ENCODE peak calls at places on chromosome 9, in six cellular contexts. Z, U, C, P, G and S are unnamed samples.

GRCh38 chr9:36891341-36891811 is 142.7 kb downstream of the PAX5 start:
- DNase-seq in P (no peak), G (no peak), C (peak), U (no peak), Z (peak), S (no peak)

GRCh38 chr9:18124760-18125159 is 349.2 kb upstream of the ADAMTSL1 start:
- DNase-seq in P (no peak), Z (no peak), G (peak), C (no peak), U (no peak), S (peak)

GRCh38 chr9:105066265-105066865 is 138.4 kb upstream of the ABCA1 start:
- DNase-seq in Z (no peak), U (no peak), G (no peak), C (peak), P (no peak), S (no peak)

GRCh38 chr9:33211695-33212393 is 28.1 kb upstream of the SPINK4 start:
- DNase-seq in G (no peak), U (no peak), C (no peak), P (no peak), Z (no peak), S (no peak)

GRCh38 chr9:123929177-123929869 is 603 bp downstream of the DENND1A start:
- DNase-seq in C (no peak), P (peak), Z (no peak), G (no peak), U (peak), S (no peak)

GRCh38 chr9:132094314-132094791 is 14.7 kb upstream of the MED27 start:
- DNase-seq in Z (peak), U (no peak), P (no peak), G (peak), C (no peak), S (peak)

GRCh38 chr9:14967450-14968321 is 57.5 kb upstream of the FREM1 start:
- DNase-seq in U (no peak), C (no peak), G (no peak), Z (no peak), P (no peak), S (no peak)

GRCh38 chr9:93343663-93344062 is 107.8 kb upstream of the FAM120A start:
- DNase-seq in U (no peak), Z (no peak), G (no peak), C (no peak), P (no peak), S (no peak)

GRCh38 chr9:76215066-76215465 is 179.2 kb downstream of the RFK start:
- DNase-seq in C (no peak), G (peak), Z (peak), U (no peak), P (no peak), S (peak)

GRCh38 chr9:113715086-113715485 is 161.0 kb upstream of the ZNF618 start:
- DNase-seq in P (no peak), U (peak), Z (peak), G (peak), C (no peak), S (peak)

GRCh38 chr9:89593776-89594427 is 10.9 kb upstream of the GADD45G start:
- DNase-seq in Z (no peak), C (peak), G (peak), U (peak), P (peak), S (no peak)

GRCh38 chr9:97304586-97304985 is 2.9 kb upstream of the CCDC180 start:
- DNase-seq in U (no peak), G (no peak), C (no peak), P (no peak), Z (no peak), S (no peak)

GRCh38 chr9:131701789-131702337 is 38.0 kb downstream of the RAPGEF1 start:
- DNase-seq in C (no peak), P (no peak), Z (no peak), U (no peak), G (peak), S (peak)

GRCh38 chr9:69147041-69147834 is 26.8 kb upstream of the TJP2 start:
- DNase-seq in C (no peak), U (no peak), Z (no peak), G (no peak), P (no peak), S (no peak)

GRCh38 chr9:5441043-5441442 is 3.3 kb upstream of the PLGRKT start:
- DNase-seq in U (no peak), C (no peak), Z (peak), G (peak), P (no peak), S (no peak)

GRCh38 chr9:13524245-13524644 is 244.8 kb upstream of the MPDZ start:
- DNase-seq in G (peak), U (no peak), C (no peak), P (no peak), Z (no peak), S (no peak)

GRCh38 chr9:14498824-14499223 is 184.9 kb upstream of the NFIB start:
- DNase-seq in Z (no peak), C (no peak), U (no peak), G (no peak), P (no peak), S (no peak)

GRCh38 chr9:72557549-72557948 is 36.1 kb downstream of the TMC1 start:
- DNase-seq in P (no peak), C (no peak), G (peak), Z (peak), U (peak), S (no peak)

GRCh38 chr9:21933865-21934264 is 60.3 kb downstream of the CDKN2A start:
- DNase-seq in P (no peak), G (peak), Z (no peak), U (no peak), C (no peak), S (no peak)

GRCh38 chr9:73080110-73080683 is 71.5 kb upstream of the ANXA1 start:
- DNase-seq in P (no peak), G (no peak), U (no peak), Z (peak), C (no peak), S (no peak)

GRCh38 chr9:101376117-101376866 is 8.5 kb downstream of the BAAT start:
- DNase-seq in C (no peak), U (no peak), Z (peak), P (no peak), G (no peak), S (no peak)

GRCh38 chr9:35277649-35278359 is 116.0 kb downstream of the UNC13B start:
- DNase-seq in U (no peak), C (no peak), G (peak), P (no peak), Z (no peak), S (peak)

GRCh38 chr9:129755151-129755550 is 2.3 kb upstream of the PTGES start:
- DNase-seq in G (no peak), U (no peak), C (no peak), Z (no peak), P (no peak), S (no peak)

GRCh38 chr9:16653491-16654407 is 216.7 kb downstream of the BNC2 start:
- DNase-seq in G (no peak), P (no peak), U (peak), Z (no peak), C (no peak), S (no peak)

GRCh38 chr9:128098936-128099931 is 28.3 kb downstream of the PTGES2 start:
- DNase-seq in G (no peak), Z (no peak), U (peak), C (peak), P (no peak), S (no peak)

GRCh38 chr9:124122813-124123462 is 111.4 kb downstream of the LHX2 start:
- DNase-seq in Z (peak), C (no peak), U (no peak), P (no peak), G (no peak), S (no peak)

GRCh38 chr9:27638716-27639115 is 65.4 kb upstream of the C9orf72 start:
- DNase-seq in Z (no peak), G (no peak), U (no peak), C (no peak), P (no peak), S (no peak)

GRCh38 chr9:83451308-83451707 is 86.9 kb downstream of the FRMD3 start:
- DNase-seq in U (no peak), Z (no peak), G (no peak), P (no peak), C (no peak), S (no peak)

GRCh38 chr9:136655244-136656225 is 7.2 kb upstream of the EGFL7 start:
- DNase-seq in C (peak), P (no peak), Z (no peak), G (no peak), U (no peak), S (no peak)

GRCh38 chr9:967436-967835 is 9.0 kb upstream of the DMRT3 start:
- DNase-seq in P (no peak), C (no peak), U (no peak), G (no peak), Z (no peak), S (no peak)

GRCh38 chr9:117307701-117308100 is 107.2 kb downstream of the ASTN2 start:
- DNase-seq in G (no peak), P (no peak), U (no peak), Z (no peak), C (no peak), S (no peak)

GRCh38 chr9:7974335-7975005 is 174.9 kb upstream of the DMAC1 start:
- DNase-seq in G (no peak), C (peak), U (no peak), Z (no peak), P (no peak), S (no peak)

GRCh38 chr9:108636023-108636422 is 219.8 kb downstream of the ACTL7B start:
- DNase-seq in P (no peak), C (no peak), U (no peak), Z (no peak), G (no peak), S (no peak)

GRCh38 chr9:132166599-132166998 is 4.7 kb downstream of the NTNG2 start:
- DNase-seq in C (no peak), U (no peak), Z (no peak), P (no peak), G (no peak), S (no peak)

GRCh38 chr9:129235931-129236331 is 57.9 kb upstream of the IER5L start:
- DNase-seq in P (no peak), G (no peak), U (no peak), C (peak), Z (no peak), S (no peak)

GRCh38 chr9:96398582-96399334 is 15.2 kb upstream of the SLC35D2 start:
- DNase-seq in C (no peak), U (no peak), G (no peak), P (no peak), Z (no peak), S (no peak)

GRCh38 chr9:89808801-89809200 is 204.0 kb downstream of the GADD45G start:
- DNase-seq in Z (no peak), U (no peak), P (no peak), G (peak), C (no peak), S (no peak)

GRCh38 chr9:98678244-98678842 is 30.4 kb downstream of the GABBR2 start:
- DNase-seq in Z (no peak), G (no peak), P (no peak), U (peak), C (peak), S (no peak)

GRCh38 chr9:136354592-136355085 is 8.9 kb downstream of the DNLZ start:
- DNase-seq in C (no peak), G (no peak), P (peak), Z (no peak), U (peak), S (no peak)

GRCh38 chr9:109315480-109315879 is 5.4 kb downstream of the EPB41L4B start:
- DNase-seq in U (no peak), G (no peak), C (no peak), P (no peak), Z (no peak), S (no peak)

DNA sequence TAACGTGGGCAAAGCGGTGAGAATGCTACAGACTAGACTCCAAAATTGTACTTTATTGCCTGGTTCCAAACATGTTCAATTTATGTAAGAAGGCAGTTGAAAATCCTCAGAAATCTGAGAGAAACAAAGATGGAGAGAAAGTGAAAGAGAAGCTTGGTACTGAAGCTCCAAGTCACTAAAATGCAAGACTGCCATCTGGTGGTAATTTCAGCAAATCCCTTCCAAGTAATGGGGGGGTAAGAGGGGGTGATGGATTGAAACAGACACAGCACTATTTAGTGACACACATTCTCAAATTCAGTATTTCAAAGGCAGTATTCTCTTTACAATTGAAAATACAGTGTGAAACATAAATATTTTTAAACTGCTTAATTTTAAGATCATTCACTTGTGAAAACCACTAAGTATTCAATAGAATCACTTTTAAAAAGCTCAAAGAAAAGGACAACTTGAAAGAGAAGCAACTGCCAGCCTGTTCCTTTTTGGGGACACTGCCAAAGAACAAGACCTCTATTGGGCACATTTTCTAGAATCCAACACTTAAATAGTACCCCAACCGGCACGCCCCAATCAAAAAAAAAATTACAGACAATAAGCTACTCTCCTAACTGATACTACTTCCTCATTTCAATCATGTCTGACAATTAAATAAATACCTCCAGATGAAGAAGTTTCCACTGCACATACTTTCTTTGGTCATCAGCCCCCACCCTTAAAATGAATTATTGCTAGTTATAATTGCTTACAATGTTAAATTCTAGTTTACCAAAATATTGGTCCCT is 131.5 kb downstream of the AGTPBP1 start:
- DNase-seq in G (peak), C (no peak), P (no peak), U (peak), Z (peak), S (peak)
- H3K4me3 ChIP-seq in G (peak), C (no peak), P (peak), U (no peak), Z (no peak), S (no peak)

GRCh38 chr9:20369391-20369790 is 252.9 kb downstream of the MLLT3 start:
- DNase-seq in Z (no peak), U (no peak), G (no peak), P (no peak), C (no peak), S (no peak)
- TF ChIP-seq CTCF in Z (no peak), U (no peak), G (no peak), P (peak), C (no peak), S (no peak)

GRCh38 chr9:88076286-88077070 is 61.8 kb downstream of the SPATA31C2 start:
- DNase-seq in C (peak), U (peak), P (peak), Z (no peak), G (peak), S (peak)
- H3K4me3 ChIP-seq in C (peak), U (peak), P (peak), Z (peak), G (peak), S (peak)

GRCh38 chr9:87499455-87500015 is 1.9 kb downstream of the DAPK1 start:
- DNase-seq in G (no peak), U (no peak), Z (no peak), P (no peak), C (no peak), S (no peak)

GRCh38 chr9:87498816-87499454 is 1.3 kb downstream of the DAPK1 start:
- DNase-seq in G (no peak), P (no peak), U (peak), C (no peak), Z (no peak), S (no peak)

GRCh38 chr9:87498046-87498815 is 564 bp downstream of the DAPK1 start:
- DNase-seq in P (peak), C (peak), U (peak), G (peak), Z (no peak), S (no peak)

GRCh38 chr9:87497080-87497603 is 525 bp upstream of the DAPK1 start:
- DNase-seq in P (no peak), C (no peak), G (no peak), Z (no peak), U (no peak), S (no peak)

GRCh38 chr9:87497604-87498045 is at the start of gene DAPK1:
- DNase-seq in G (peak), U (peak), C (peak), P (peak), Z (no peak), S (no peak)
- TF ChIP-seq CTCF in G (peak), U (peak), C (peak), P (no peak), Z (no peak), S (no peak)